ENCODE peak calls at places on chromosomes 6 and 20, in four cellular contexts. One of them, this sample, is unnamed.

GRCh38 chr6:166775180-166775922 is 148.3 kb upstream of the RPS6KA2 start:
- DNase-seq in mesothelial cell of epicardium: peak
- DNase-seq in astrocyte of the spinal cord: peak
- DNase-seq in CD4-positive, alpha-beta T cell: peak
- DNase-seq in this sample: peak

GRCh38 chr6:113600556-113601339 is 256.4 kb upstream of the MARCKS start:
- DNase-seq in mesothelial cell of epicardium: no peak
- DNase-seq in astrocyte of the spinal cord: no peak
- DNase-seq in CD4-positive, alpha-beta T cell: no peak
- DNase-seq in this sample: no peak

GRCh38 chr6:3871511-3871910 is 22.3 kb downstream of the FAM50B start:
- DNase-seq in astrocyte of the spinal cord: no peak
- DNase-seq in mesothelial cell of epicardium: no peak
- DNase-seq in CD4-positive, alpha-beta T cell: no peak
- DNase-seq in this sample: no peak

GRCh38 chr6:89643411-89643810 is 4.9 kb upstream of the LYRM2 start:
- DNase-seq in mesothelial cell of epicardium: no peak
- DNase-seq in CD4-positive, alpha-beta T cell: no peak
- DNase-seq in astrocyte of the spinal cord: no peak
- DNase-seq in this sample: no peak

GRCh38 chr6:111533087-111533784 is 50.2 kb upstream of the REV3L start:
- DNase-seq in astrocyte of the spinal cord: no peak
- DNase-seq in mesothelial cell of epicardium: no peak
- DNase-seq in CD4-positive, alpha-beta T cell: no peak
- DNase-seq in this sample: no peak

GRCh38 chr20:20386192-20386591 is 18.3 kb downstream of the INSM1 start:
- DNase-seq in CD4-positive, alpha-beta T cell: no peak
- DNase-seq in mesothelial cell of epicardium: no peak
- DNase-seq in astrocyte of the spinal cord: no peak
- DNase-seq in this sample: no peak

GRCh38 chr20:41047975-41048305 is 19.3 kb downstream of the TOP1 start:
- DNase-seq in astrocyte of the spinal cord: peak
- DNase-seq in mesothelial cell of epicardium: no peak
- DNase-seq in CD4-positive, alpha-beta T cell: no peak
- DNase-seq in this sample: peak

GRCh38 chr20:19213946-19214490 is 1.6 kb downstream of the SLC24A3 start:
- DNase-seq in mesothelial cell of epicardium: no peak
- DNase-seq in astrocyte of the spinal cord: no peak
- DNase-seq in CD4-positive, alpha-beta T cell: no peak
- DNase-seq in this sample: no peak

GRCh38 chr20:10603971-10604864 is 69.6 kb downstream of the JAG1 start:
- DNase-seq in astrocyte of the spinal cord: peak
- DNase-seq in CD4-positive, alpha-beta T cell: no peak
- DNase-seq in mesothelial cell of epicardium: no peak
- DNase-seq in this sample: no peak

GRCh38 chr6:141641951-141642350 is 490.8 kb upstream of the GJE1 start:
- DNase-seq in astrocyte of the spinal cord: no peak
- DNase-seq in CD4-positive, alpha-beta T cell: no peak
- DNase-seq in mesothelial cell of epicardium: no peak
- DNase-seq in this sample: no peak

GRCh38 chr20:4406627-4407026 is 315.1 kb upstream of the PRND start:
- DNase-seq in mesothelial cell of epicardium: no peak
- DNase-seq in astrocyte of the spinal cord: peak
- DNase-seq in CD4-positive, alpha-beta T cell: no peak
- DNase-seq in this sample: no peak

GRCh38 chr6:13725570-13725969 is 13.9 kb upstream of the RANBP9 start:
- DNase-seq in CD4-positive, alpha-beta T cell: no peak
- DNase-seq in mesothelial cell of epicardium: no peak
- DNase-seq in astrocyte of the spinal cord: peak
- DNase-seq in this sample: no peak

GRCh38 chr20:8527998-8528397 is 395.9 kb downstream of the PLCB1 start:
- DNase-seq in mesothelial cell of epicardium: no peak
- DNase-seq in CD4-positive, alpha-beta T cell: no peak
- DNase-seq in astrocyte of the spinal cord: peak
- DNase-seq in this sample: no peak

GRCh38 chr6:88157106-88157505 is 9.0 kb downstream of the CNR1 start:
- DNase-seq in astrocyte of the spinal cord: no peak
- DNase-seq in CD4-positive, alpha-beta T cell: no peak
- DNase-seq in mesothelial cell of epicardium: no peak
- DNase-seq in this sample: no peak

GRCh38 chr20:39070484-39071231 is 108.5 kb downstream of the DHX35 start:
- DNase-seq in astrocyte of the spinal cord: peak
- DNase-seq in mesothelial cell of epicardium: no peak
- DNase-seq in CD4-positive, alpha-beta T cell: no peak
- DNase-seq in this sample: no peak

GRCh38 chr6:54802775-54803631 is 43.6 kb upstream of the FAM83B start:
- DNase-seq in mesothelial cell of epicardium: no peak
- DNase-seq in CD4-positive, alpha-beta T cell: no peak
- DNase-seq in astrocyte of the spinal cord: peak
- DNase-seq in this sample: no peak

GRCh38 chr6:71012871-71013456 is 56.1 kb upstream of the B3GAT2 start:
- DNase-seq in astrocyte of the spinal cord: peak
- DNase-seq in mesothelial cell of epicardium: no peak
- DNase-seq in CD4-positive, alpha-beta T cell: no peak
- DNase-seq in this sample: peak

GRCh38 chr20:1005452-1006027 is 3.4 kb upstream of the RSPO4 start:
- DNase-seq in CD4-positive, alpha-beta T cell: no peak
- DNase-seq in astrocyte of the spinal cord: no peak
- DNase-seq in mesothelial cell of epicardium: no peak
- DNase-seq in this sample: peak

GRCh38 chr6:106966229-106966628 is 8.3 kb downstream of the CD24 start:
- DNase-seq in CD4-positive, alpha-beta T cell: no peak
- DNase-seq in astrocyte of the spinal cord: no peak
- DNase-seq in mesothelial cell of epicardium: no peak
- DNase-seq in this sample: no peak
- TF ChIP-seq CTCF in CD4-positive, alpha-beta T cell: no peak
- TF ChIP-seq CTCF in astrocyte of the spinal cord: no peak
- TF ChIP-seq CTCF in mesothelial cell of epicardium: no peak
- TF ChIP-seq CTCF in this sample: no peak

DNA sequence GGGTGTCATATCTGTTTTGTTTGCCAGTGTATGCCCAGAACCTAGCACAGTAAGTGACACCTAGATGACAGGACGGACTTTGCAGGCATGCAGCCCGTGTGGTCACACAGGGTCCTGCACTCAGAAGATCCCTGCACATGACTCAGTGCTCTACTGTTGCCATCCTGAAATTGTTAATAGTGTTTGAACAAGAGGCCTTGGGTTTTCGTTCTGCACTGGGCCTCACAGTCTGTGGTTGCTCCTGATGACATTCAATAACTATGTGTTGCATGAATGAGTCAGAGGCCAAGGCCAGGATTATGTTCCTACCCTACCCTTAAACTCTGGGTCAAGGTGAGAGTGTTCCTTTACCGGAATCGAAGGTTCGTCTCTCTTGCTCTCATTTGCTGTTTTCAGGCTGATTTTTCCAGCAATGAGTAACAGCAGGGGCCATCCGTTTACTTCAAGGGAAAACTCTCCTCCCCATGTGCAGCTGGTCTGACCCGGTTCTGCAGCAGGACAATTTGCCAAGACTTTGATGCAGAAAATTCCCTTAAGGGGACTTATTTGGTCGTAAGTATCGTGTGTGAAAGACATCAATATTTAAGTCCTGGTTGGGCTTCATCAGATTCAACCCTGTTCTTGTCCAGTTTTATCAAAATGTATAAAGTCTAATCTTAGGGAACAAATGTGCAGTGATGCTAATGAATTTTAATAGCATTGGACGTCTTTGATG is 13.0 kb upstream of the PFDN4 start:
- DNase-seq in CD4-positive, alpha-beta T cell: no peak
- DNase-seq in astrocyte of the spinal cord: no peak
- DNase-seq in mesothelial cell of epicardium: no peak
- DNase-seq in this sample: no peak
- TF ChIP-seq CTCF in CD4-positive, alpha-beta T cell: no peak
- TF ChIP-seq CTCF in astrocyte of the spinal cord: peak
- TF ChIP-seq CTCF in mesothelial cell of epicardium: no peak
- TF ChIP-seq CTCF in this sample: no peak

GRCh38 chr6:143513410-143513809 is 1.9 kb upstream of the FUCA2 start:
- DNase-seq in astrocyte of the spinal cord: no peak
- DNase-seq in CD4-positive, alpha-beta T cell: peak
- DNase-seq in mesothelial cell of epicardium: no peak
- DNase-seq in this sample: peak
- TF ChIP-seq CTCF in astrocyte of the spinal cord: peak
- TF ChIP-seq CTCF in CD4-positive, alpha-beta T cell: peak
- TF ChIP-seq CTCF in mesothelial cell of epicardium: no peak
- TF ChIP-seq CTCF in this sample: peak

GRCh38 chr6:149045404-149045803 is 272.1 kb upstream of the TAB2 start:
- DNase-seq in astrocyte of the spinal cord: no peak
- DNase-seq in CD4-positive, alpha-beta T cell: no peak
- DNase-seq in mesothelial cell of epicardium: no peak
- DNase-seq in this sample: no peak

GRCh38 chr6:149044394-149044965 is 273.0 kb upstream of the TAB2 start:
- DNase-seq in astrocyte of the spinal cord: no peak
- DNase-seq in mesothelial cell of epicardium: no peak
- DNase-seq in CD4-positive, alpha-beta T cell: no peak
- DNase-seq in this sample: no peak

GRCh38 chr6:149041953-149042352 is 275.6 kb upstream of the TAB2 start:
- DNase-seq in astrocyte of the spinal cord: no peak
- DNase-seq in CD4-positive, alpha-beta T cell: no peak
- DNase-seq in mesothelial cell of epicardium: no peak
- DNase-seq in this sample: no peak

GRCh38 chr6:149046164-149046821 is 271.2 kb upstream of the TAB2 start:
- DNase-seq in CD4-positive, alpha-beta T cell: no peak
- DNase-seq in mesothelial cell of epicardium: no peak
- DNase-seq in astrocyte of the spinal cord: no peak
- DNase-seq in this sample: no peak

DNA sequence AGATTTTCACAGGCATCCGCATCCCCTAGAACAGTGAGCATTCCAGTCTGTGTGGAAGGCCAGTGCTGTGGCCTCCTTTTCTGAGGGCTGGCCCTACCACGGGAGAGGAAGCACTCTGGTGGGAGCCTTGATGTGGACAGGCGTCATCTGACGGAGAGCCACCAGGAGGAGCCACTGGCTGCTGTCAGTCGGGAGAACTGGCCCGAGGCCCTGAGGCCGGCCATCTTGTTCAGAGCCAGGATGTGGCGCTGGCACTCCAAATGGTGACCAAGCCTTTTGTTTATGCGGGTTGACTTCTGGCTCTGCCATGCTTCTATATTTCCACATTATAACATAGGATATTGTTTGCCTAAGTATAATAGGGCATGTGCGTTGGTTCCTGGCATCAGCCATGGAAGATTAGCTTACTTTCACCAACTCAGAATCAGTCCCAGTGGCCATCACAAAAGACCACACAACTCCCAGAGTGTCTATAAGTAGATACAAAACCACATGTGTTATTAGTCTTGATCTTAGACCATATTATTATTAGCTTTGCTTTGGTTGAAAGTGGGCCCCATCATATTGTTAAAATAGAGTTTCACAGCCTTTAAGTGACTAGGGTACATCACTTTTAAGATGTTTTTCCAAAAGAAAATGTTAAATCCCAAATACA is 273.9 kb upstream of the TAB2 start:
- DNase-seq in CD4-positive, alpha-beta T cell: no peak
- DNase-seq in astrocyte of the spinal cord: no peak
- DNase-seq in mesothelial cell of epicardium: no peak
- DNase-seq in this sample: no peak
- TF ChIP-seq CTCF in CD4-positive, alpha-beta T cell: no peak
- TF ChIP-seq CTCF in astrocyte of the spinal cord: peak
- TF ChIP-seq CTCF in mesothelial cell of epicardium: no peak
- TF ChIP-seq CTCF in this sample: peak

GRCh38 chr6:74752303-74752702 is 453.6 kb downstream of the COL12A1 start:
- DNase-seq in astrocyte of the spinal cord: no peak
- DNase-seq in CD4-positive, alpha-beta T cell: no peak
- DNase-seq in mesothelial cell of epicardium: no peak
- DNase-seq in this sample: no peak
- TF ChIP-seq CTCF in astrocyte of the spinal cord: no peak
- TF ChIP-seq CTCF in CD4-positive, alpha-beta T cell: no peak
- TF ChIP-seq CTCF in mesothelial cell of epicardium: no peak
- TF ChIP-seq CTCF in this sample: no peak

GRCh38 chr20:63567132-63567381 is 7.0 kb downstream of the HELZ2 start:
- DNase-seq in astrocyte of the spinal cord: no peak
- DNase-seq in mesothelial cell of epicardium: no peak
- DNase-seq in CD4-positive, alpha-beta T cell: no peak
- DNase-seq in this sample: no peak
- TF ChIP-seq CTCF in astrocyte of the spinal cord: no peak
- TF ChIP-seq CTCF in mesothelial cell of epicardium: no peak
- TF ChIP-seq CTCF in CD4-positive, alpha-beta T cell: no peak
- TF ChIP-seq CTCF in this sample: no peak

This sample was measured in GM10248.